ENCODE peak calls at places on chromosomes 13 and 19, in seven cellular contexts. One of them, this sample, is unnamed.

GRCh38 chr19:53644061-53644816 is 12.4 kb downstream of the DPRX start:
- DNase-seq in DMS53: no peak
- DNase-seq in fibroblast of lung: no peak
- DNase-seq in NCI-H1092 treated with DMSO at 0.1 percent for 48 hours: no peak
- DNase-seq in pulmonary artery endothelial cell: no peak
- DNase-seq in mesendoderm: peak; percentile 33
- DNase-seq in tibial nerve: no peak
- DNase-seq in this sample: no peak

GRCh38 chr19:54302252-54302651 is 10.7 kb downstream of the LILRA5 start:
- DNase-seq in NCI-H1092 treated with DMSO at 0.1 percent for 48 hours: no peak
- DNase-seq in DMS53: no peak
- DNase-seq in tibial nerve: no peak
- DNase-seq in pulmonary artery endothelial cell: no peak
- DNase-seq in mesendoderm: no peak
- DNase-seq in fibroblast of lung: no peak
- DNase-seq in this sample: no peak

GRCh38 chr19:6967962-6968361 is 53.3 kb downstream of the MBD3L2B start:
- DNase-seq in NCI-H1092 treated with DMSO at 0.1 percent for 48 hours: no peak
- DNase-seq in pulmonary artery endothelial cell: no peak
- DNase-seq in mesendoderm: no peak
- DNase-seq in tibial nerve: no peak
- DNase-seq in DMS53: no peak
- DNase-seq in fibroblast of lung: no peak
- DNase-seq in this sample: no peak

GRCh38 chr19:51461723-51462161 is 3.5 kb upstream of the SIGLEC8 start:
- DNase-seq in pulmonary artery endothelial cell: no peak
- DNase-seq in DMS53: no peak
- DNase-seq in tibial nerve: no peak
- DNase-seq in mesendoderm: no peak
- DNase-seq in fibroblast of lung: no peak
- DNase-seq in NCI-H1092 treated with DMSO at 0.1 percent for 48 hours: no peak
- DNase-seq in this sample: no peak

GRCh38 chr19:10501971-10502523 is 1.1 kb downstream of the KEAP1 start:
- DNase-seq in tibial nerve: peak; percentile 55
- DNase-seq in fibroblast of lung: peak; percentile 49
- DNase-seq in mesendoderm: peak; percentile 51
- DNase-seq in NCI-H1092 treated with DMSO at 0.1 percent for 48 hours: peak; percentile 87
- DNase-seq in pulmonary artery endothelial cell: no peak
- DNase-seq in DMS53: peak; percentile 75
- DNase-seq in this sample: peak; percentile 74

GRCh38 chr19:19532806-19533701 is 4.3 kb downstream of the YJEFN3 start:
- DNase-seq in DMS53: no peak
- DNase-seq in tibial nerve: no peak
- DNase-seq in NCI-H1092 treated with DMSO at 0.1 percent for 48 hours: no peak
- DNase-seq in pulmonary artery endothelial cell: no peak
- DNase-seq in mesendoderm: no peak
- DNase-seq in fibroblast of lung: no peak
- DNase-seq in this sample: no peak

GRCh38 chr13:110109910-110110309 is 197.0 kb downstream of the COL4A1 start:
- DNase-seq in mesendoderm: peak; percentile 65
- DNase-seq in pulmonary artery endothelial cell: no peak
- DNase-seq in fibroblast of lung: peak; percentile 91
- DNase-seq in NCI-H1092 treated with DMSO at 0.1 percent for 48 hours: no peak
- DNase-seq in tibial nerve: no peak
- DNase-seq in DMS53: no peak
- DNase-seq in this sample: peak; percentile 85

GRCh38 chr19:10390652-10391286 is 10.4 kb upstream of the TYK2 start:
- DNase-seq in DMS53: peak; percentile 77
- DNase-seq in NCI-H1092 treated with DMSO at 0.1 percent for 48 hours: peak; percentile 31
- DNase-seq in fibroblast of lung: peak; percentile 78
- DNase-seq in tibial nerve: peak; percentile 48
- DNase-seq in pulmonary artery endothelial cell: no peak
- DNase-seq in mesendoderm: peak; percentile 79
- DNase-seq in this sample: peak; percentile 66

GRCh38 chr13:52994865-52995264 is 33.7 kb upstream of the OLFM4 start:
- DNase-seq in DMS53: no peak
- DNase-seq in tibial nerve: no peak
- DNase-seq in fibroblast of lung: no peak
- DNase-seq in pulmonary artery endothelial cell: no peak
- DNase-seq in NCI-H1092 treated with DMSO at 0.1 percent for 48 hours: no peak
- DNase-seq in mesendoderm: no peak
- DNase-seq in this sample: no peak

GRCh38 chr19:18613589-18614234 is 1.0 kb downstream of the TMEM59L start:
- DNase-seq in fibroblast of lung: no peak
- DNase-seq in tibial nerve: no peak
- DNase-seq in pulmonary artery endothelial cell: no peak
- DNase-seq in DMS53: no peak
- DNase-seq in mesendoderm: no peak
- DNase-seq in NCI-H1092 treated with DMSO at 0.1 percent for 48 hours: no peak
- DNase-seq in this sample: no peak

GRCh38 chr13:20616059-20616797 is 49.3 kb downstream of the IFT88 start:
- DNase-seq in fibroblast of lung: peak; percentile 88
- DNase-seq in DMS53: peak; percentile 75
- DNase-seq in pulmonary artery endothelial cell: peak; percentile 57
- DNase-seq in NCI-H1092 treated with DMSO at 0.1 percent for 48 hours: no peak
- DNase-seq in tibial nerve: no peak
- DNase-seq in mesendoderm: no peak
- DNase-seq in this sample: peak; percentile 89

GRCh38 chr13:24180743-24181384 is 20.3 kb downstream of the SPATA13 start:
- DNase-seq in tibial nerve: no peak
- DNase-seq in NCI-H1092 treated with DMSO at 0.1 percent for 48 hours: no peak
- DNase-seq in pulmonary artery endothelial cell: no peak
- DNase-seq in DMS53: no peak
- DNase-seq in mesendoderm: no peak
- DNase-seq in fibroblast of lung: peak; percentile 51
- DNase-seq in this sample: peak; percentile 31